ENCODE peak calls at places on chromosomes 3 and 15, in six cellular contexts. K, M, Q, S, F and P are unnamed samples.

GRCh38 chr3:41682996-41683395 is 278.9 kb downstream of the ULK4 start:
- DNase-seq in M (no peak), S (no peak), F (no peak), K (no peak), Q (no peak), P (no peak)

GRCh38 chr3:98977520-98977919 is 76.0 kb upstream of the DCBLD2 start:
- DNase-seq in M (no peak), K (no peak), Q (no peak), S (no peak), F (no peak), P (no peak)

GRCh38 chr15:29857196-29857595 is 34.9 kb upstream of the TJP1 start:
- DNase-seq in M (no peak), K (no peak), Q (no peak), F (no peak), S (no peak), P (no peak)

GRCh38 chr3:107810195-107811071 is 280.4 kb downstream of the CD47 start:
- DNase-seq in Q (no peak), F (no peak), M (no peak), K (no peak), S (no peak), P (no peak)

GRCh38 chr3:118943597-118943996 is 91.0 kb downstream of the IGSF11 start:
- DNase-seq in S (no peak), K (peak; percentile 4), Q (no peak), F (peak; percentile 58), M (no peak), P (no peak)

GRCh38 chr15:97900006-97900405 is 60.5 kb upstream of the ARRDC4 start:
- DNase-seq in M (no peak), S (no peak), Q (no peak), F (no peak), K (no peak), P (no peak)

GRCh38 chr15:88187195-88187594 is 69.3 kb downstream of the NTRK3 start:
- DNase-seq in M (no peak), Q (peak; percentile 33), K (no peak), S (no peak), F (no peak), P (no peak)

GRCh38 chr3:4601926-4602325 is 108.8 kb downstream of the ITPR1 start:
- DNase-seq in S (no peak), F (no peak), Q (no peak), M (no peak), K (no peak), P (no peak)

GRCh38 chr3:122609798-122610559 is 32.5 kb downstream of the PARP15 start:
- DNase-seq in Q (no peak), S (peak; percentile 51), F (no peak), M (no peak), K (no peak), P (no peak)

GRCh38 chr15:47332481-47332880 is 384.8 kb upstream of the SEMA6D start:
- DNase-seq in Q (no peak), F (peak; percentile 96), K (no peak), M (no peak), S (no peak), P (no peak)

GRCh38 chr3:12638105-12638504 is 25.8 kb downstream of the RAF1 start:
- DNase-seq in F (peak; percentile 87), S (no peak), Q (no peak), K (no peak), M (no peak), P (no peak)

GRCh38 chr3:30988774-30989173 is 94.3 kb upstream of the GADL1 start:
- DNase-seq in F (peak; percentile 25), K (no peak), Q (no peak), S (no peak), M (no peak), P (no peak)

GRCh38 chr3:39150803-39151631 is 2.4 kb downstream of the CSRNP1 start:
- DNase-seq in F (peak; percentile 33), K (no peak), Q (peak; percentile 86), S (peak; percentile 86), M (peak; percentile 86), P (no peak)

GRCh38 chr15:70854669-70854976 is 666 bp upstream of the LARP6 start:
- DNase-seq in F (peak; percentile 29), S (no peak), Q (no peak), M (no peak), K (no peak), P (no peak)

GRCh38 chr15:52040167-52040900 is 21.3 kb downstream of the MAPK6 start:
- DNase-seq in M (no peak), K (no peak), F (peak; percentile 8), Q (no peak), S (peak; percentile 12), P (no peak)

GRCh38 chr3:19888428-19889152 is 45.4 kb downstream of the EFHB start:
- DNase-seq in S (no peak), K (no peak), F (no peak), Q (no peak), M (no peak), P (no peak)